ENCODE peak calls at places on chromosomes 11 and 22, in eight cellular contexts. One of them, this sample, is unnamed.

GRCh38 chr11:67504023-67504949 is 877 bp downstream of the PITPNM1 start:
- DNase-seq in NB4: peak
- DNase-seq in EH: peak
- DNase-seq in AG20443: peak
- DNase-seq in AG04450: no peak
- DNase-seq in left lung: peak
- DNase-seq in NCI-H2081 treated with DMSO at 0.1 percent for 48 hours: no peak
- DNase-seq in left ventricle myocardium inferior: no peak
- DNase-seq in this sample: no peak

GRCh38 chr22:24507742-24508141 is 12.6 kb downstream of the UPB1 start:
- DNase-seq in left ventricle myocardium inferior: no peak
- DNase-seq in NCI-H2081 treated with DMSO at 0.1 percent for 48 hours: no peak
- DNase-seq in EH: no peak
- DNase-seq in left lung: no peak
- DNase-seq in AG20443: no peak
- DNase-seq in AG04450: no peak
- DNase-seq in NB4: no peak
- DNase-seq in this sample: no peak

GRCh38 chr11:64868904-64869570 is 9.4 kb downstream of the EHD1 start:
- DNase-seq in NB4: no peak
- DNase-seq in AG04450: peak
- DNase-seq in left ventricle myocardium inferior: no peak
- DNase-seq in EH: peak
- DNase-seq in left lung: peak
- DNase-seq in AG20443: peak
- DNase-seq in NCI-H2081 treated with DMSO at 0.1 percent for 48 hours: no peak
- DNase-seq in this sample: peak

GRCh38 chr22:29375436-29376076 is 12.8 kb downstream of the AP1B1 start:
- DNase-seq in AG20443: peak
- DNase-seq in left ventricle myocardium inferior: no peak
- DNase-seq in AG04450: no peak
- DNase-seq in NB4: peak
- DNase-seq in NCI-H2081 treated with DMSO at 0.1 percent for 48 hours: no peak
- DNase-seq in left lung: no peak
- DNase-seq in EH: no peak
- DNase-seq in this sample: peak

GRCh38 chr22:30251661-30252226 is 5.2 kb upstream of the LIF start:
- DNase-seq in left lung: no peak
- DNase-seq in AG20443: no peak
- DNase-seq in left ventricle myocardium inferior: peak
- DNase-seq in AG04450: no peak
- DNase-seq in EH: peak
- DNase-seq in NCI-H2081 treated with DMSO at 0.1 percent for 48 hours: no peak
- DNase-seq in NB4: no peak
- DNase-seq in this sample: no peak

GRCh38 chr11:77823775-77824174 is 2.8 kb downstream of the AAMDC start:
- DNase-seq in EH: peak
- DNase-seq in AG20443: peak
- DNase-seq in left lung: no peak
- DNase-seq in AG04450: no peak
- DNase-seq in NB4: no peak
- DNase-seq in NCI-H2081 treated with DMSO at 0.1 percent for 48 hours: no peak
- DNase-seq in left ventricle myocardium inferior: no peak
- DNase-seq in this sample: peak

GRCh38 chr22:19292262-19293230 is 1.0 kb upstream of the CLTCL1 start:
- DNase-seq in left ventricle myocardium inferior: peak
- DNase-seq in EH: no peak
- DNase-seq in NB4: peak
- DNase-seq in AG20443: no peak
- DNase-seq in NCI-H2081 treated with DMSO at 0.1 percent for 48 hours: no peak
- DNase-seq in left lung: no peak
- DNase-seq in AG04450: no peak
- DNase-seq in this sample: peak

GRCh38 chr11:58024601-58025091 is 965 bp downstream of the OR9Q1 start:
- DNase-seq in AG20443: peak
- DNase-seq in AG04450: no peak
- DNase-seq in left lung: no peak
- DNase-seq in NB4: no peak
- DNase-seq in NCI-H2081 treated with DMSO at 0.1 percent for 48 hours: no peak
- DNase-seq in EH: peak
- DNase-seq in left ventricle myocardium inferior: peak
- DNase-seq in this sample: peak

GRCh38 chr11:46504817-46505613 is 88.8 kb downstream of the AMBRA1 start:
- DNase-seq in EH: peak
- DNase-seq in NCI-H2081 treated with DMSO at 0.1 percent for 48 hours: no peak
- DNase-seq in AG20443: no peak
- DNase-seq in NB4: no peak
- DNase-seq in left lung: no peak
- DNase-seq in left ventricle myocardium inferior: no peak
- DNase-seq in AG04450: peak
- DNase-seq in this sample: peak

GRCh38 chr11:134837166-134837886 is 425.3 kb upstream of the B3GAT1 start:
- DNase-seq in NCI-H2081 treated with DMSO at 0.1 percent for 48 hours: no peak
- DNase-seq in AG20443: peak
- DNase-seq in left ventricle myocardium inferior: no peak
- DNase-seq in AG04450: no peak
- DNase-seq in NB4: no peak
- DNase-seq in EH: no peak
- DNase-seq in left lung: no peak
- DNase-seq in this sample: no peak

GRCh38 chr11:93279911-93280347 is 50.6 kb upstream of the DEUP1 start:
- DNase-seq in NCI-H2081 treated with DMSO at 0.1 percent for 48 hours: peak
- DNase-seq in left lung: no peak
- DNase-seq in AG04450: no peak
- DNase-seq in left ventricle myocardium inferior: no peak
- DNase-seq in NB4: no peak
- DNase-seq in EH: no peak
- DNase-seq in AG20443: no peak
- DNase-seq in this sample: no peak

GRCh38 chr11:59199546-59200420 is 12.9 kb downstream of the MPEG1 start:
- DNase-seq in NCI-H2081 treated with DMSO at 0.1 percent for 48 hours: no peak
- DNase-seq in EH: no peak
- DNase-seq in left ventricle myocardium inferior: no peak
- DNase-seq in NB4: no peak
- DNase-seq in AG04450: no peak
- DNase-seq in AG20443: no peak
- DNase-seq in left lung: no peak
- DNase-seq in this sample: no peak

GRCh38 chr11:14891143-14892035 is 642 bp downstream of the CYP2R1 start:
- DNase-seq in AG04450: peak
- DNase-seq in NB4: peak
- DNase-seq in AG20443: peak
- DNase-seq in left lung: peak
- DNase-seq in NCI-H2081 treated with DMSO at 0.1 percent for 48 hours: peak
- DNase-seq in EH: peak
- DNase-seq in left ventricle myocardium inferior: peak
- DNase-seq in this sample: peak

GRCh38 chr11:118200901-118201680 is 23.7 kb downstream of the JAML start:
- DNase-seq in AG20443: no peak
- DNase-seq in NB4: no peak
- DNase-seq in left ventricle myocardium inferior: no peak
- DNase-seq in EH: no peak
- DNase-seq in NCI-H2081 treated with DMSO at 0.1 percent for 48 hours: no peak
- DNase-seq in AG04450: no peak
- DNase-seq in left lung: no peak
- DNase-seq in this sample: no peak

GRCh38 chr22:47687776-47688175 is 925.3 kb downstream of the TBC1D22A start:
- DNase-seq in left lung: no peak
- DNase-seq in left ventricle myocardium inferior: no peak
- DNase-seq in AG20443: no peak
- DNase-seq in NCI-H2081 treated with DMSO at 0.1 percent for 48 hours: no peak
- DNase-seq in EH: no peak
- DNase-seq in AG04450: no peak
- DNase-seq in NB4: no peak
- DNase-seq in this sample: no peak

GRCh38 chr11:113339909-113340569 is 25.7 kb downstream of the TTC12 start:
- DNase-seq in EH: no peak
- DNase-seq in left ventricle myocardium inferior: no peak
- DNase-seq in NB4: no peak
- DNase-seq in left lung: no peak
- DNase-seq in AG04450: no peak
- DNase-seq in AG20443: no peak
- DNase-seq in NCI-H2081 treated with DMSO at 0.1 percent for 48 hours: peak
- DNase-seq in this sample: no peak

GRCh38 chr11:74615311-74615710 is 22.9 kb downstream of the POLD3 start:
- DNase-seq in NCI-H2081 treated with DMSO at 0.1 percent for 48 hours: no peak
- DNase-seq in left ventricle myocardium inferior: no peak
- DNase-seq in AG20443: no peak
- DNase-seq in left lung: no peak
- DNase-seq in AG04450: no peak
- DNase-seq in NB4: no peak
- DNase-seq in EH: no peak
- DNase-seq in this sample: no peak

GRCh38 chr11:102664001-102664752 is 39.0 kb upstream of the MMP20 start:
- DNase-seq in NB4: peak
- DNase-seq in left lung: no peak
- DNase-seq in NCI-H2081 treated with DMSO at 0.1 percent for 48 hours: no peak
- DNase-seq in AG04450: no peak
- DNase-seq in EH: peak
- DNase-seq in left ventricle myocardium inferior: no peak
- DNase-seq in AG20443: no peak
- DNase-seq in this sample: no peak

GRCh38 chr22:41681616-41682015 is 7.1 kb downstream of the SNU13 start:
- DNase-seq in NB4: no peak
- DNase-seq in left ventricle myocardium inferior: no peak
- DNase-seq in EH: no peak
- DNase-seq in NCI-H2081 treated with DMSO at 0.1 percent for 48 hours: no peak
- DNase-seq in AG04450: no peak
- DNase-seq in AG20443: no peak
- DNase-seq in left lung: no peak
- DNase-seq in this sample: no peak

GRCh38 chr11:3644817-3645235 is at the start of gene ART1:
- DNase-seq in EH: peak
- DNase-seq in NCI-H2081 treated with DMSO at 0.1 percent for 48 hours: no peak
- DNase-seq in AG04450: no peak
- DNase-seq in left ventricle myocardium inferior: peak
- DNase-seq in left lung: no peak
- DNase-seq in AG20443: no peak
- DNase-seq in NB4: peak
- DNase-seq in this sample: no peak

GRCh38 chr22:44396021-44396726 is 83.4 kb upstream of the SHISAL1 start:
- DNase-seq in left lung: peak
- DNase-seq in EH: no peak
- DNase-seq in left ventricle myocardium inferior: peak
- DNase-seq in AG20443: no peak
- DNase-seq in AG04450: no peak
- DNase-seq in NCI-H2081 treated with DMSO at 0.1 percent for 48 hours: no peak
- DNase-seq in NB4: no peak
- DNase-seq in this sample: no peak

GRCh38 chr22:47692811-47693210 is 930.4 kb downstream of the TBC1D22A start:
- DNase-seq in AG04450: no peak
- DNase-seq in AG20443: no peak
- DNase-seq in EH: no peak
- DNase-seq in left ventricle myocardium inferior: no peak
- DNase-seq in left lung: no peak
- DNase-seq in NCI-H2081 treated with DMSO at 0.1 percent for 48 hours: no peak
- DNase-seq in NB4: no peak
- DNase-seq in this sample: no peak

GRCh38 chr11:104883342-104883741 is 14.9 kb downstream of the CASP12 start:
- DNase-seq in left ventricle myocardium inferior: no peak
- DNase-seq in AG20443: no peak
- DNase-seq in NB4: no peak
- DNase-seq in AG04450: no peak
- DNase-seq in EH: no peak
- DNase-seq in NCI-H2081 treated with DMSO at 0.1 percent for 48 hours: no peak
- DNase-seq in left lung: no peak
- DNase-seq in this sample: no peak

GRCh38 chr11:83663446-83663845 is 377.3 kb upstream of the CCDC90B start:
- DNase-seq in AG20443: no peak
- DNase-seq in NCI-H2081 treated with DMSO at 0.1 percent for 48 hours: no peak
- DNase-seq in left lung: no peak
- DNase-seq in EH: no peak
- DNase-seq in AG04450: no peak
- DNase-seq in left ventricle myocardium inferior: no peak
- DNase-seq in NB4: no peak
- DNase-seq in this sample: no peak

GRCh38 chr11:9754041-9754471 is 90.2 kb downstream of the SWAP70 start:
- DNase-seq in AG04450: no peak
- DNase-seq in NB4: peak
- DNase-seq in left lung: no peak
- DNase-seq in NCI-H2081 treated with DMSO at 0.1 percent for 48 hours: no peak
- DNase-seq in AG20443: peak
- DNase-seq in EH: no peak
- DNase-seq in left ventricle myocardium inferior: no peak
- DNase-seq in this sample: peak

GRCh38 chr11:119299416-119299815 is 17.5 kb downstream of the MCAM start:
- DNase-seq in left ventricle myocardium inferior: no peak
- DNase-seq in EH: no peak
- DNase-seq in left lung: no peak
- DNase-seq in AG04450: no peak
- DNase-seq in AG20443: no peak
- DNase-seq in NB4: no peak
- DNase-seq in NCI-H2081 treated with DMSO at 0.1 percent for 48 hours: no peak
- DNase-seq in this sample: no peak

GRCh38 chr11:57567210-57567511 is 311 bp downstream of the UBE2L6 start:
- DNase-seq in AG20443: no peak
- DNase-seq in EH: no peak
- DNase-seq in NCI-H2081 treated with DMSO at 0.1 percent for 48 hours: no peak
- DNase-seq in left ventricle myocardium inferior: no peak
- DNase-seq in left lung: no peak
- DNase-seq in AG04450: no peak
- DNase-seq in NB4: no peak
- DNase-seq in this sample: peak

GRCh38 chr11:128714881-128715280 is 21.0 kb downstream of the FLI1 start:
- DNase-seq in EH: peak
- DNase-seq in AG20443: peak
- DNase-seq in left ventricle myocardium inferior: no peak
- DNase-seq in AG04450: peak
- DNase-seq in NCI-H2081 treated with DMSO at 0.1 percent for 48 hours: no peak
- DNase-seq in NB4: no peak
- DNase-seq in left lung: no peak
- DNase-seq in this sample: peak

This sample was measured in AG10803.